ENCODE peak calls at places on chromosome 4, in four cellular contexts. S is ascending aorta; O is CD8-positive, alpha-beta T cell; X is transverse colon. N is an unnamed sample.
A peak's percentile ranks its signal among the peaks of the same experiment; 100 is the strongest.

GRCh38 chr4:135201081-135201480 is 999.5 kb upstream of the PABPC4L start:
- DNase-seq in S (no peak), O (no peak), X (no peak), N (no peak)

GRCh38 chr4:6391852-6392188 is 80.6 kb downstream of the PPP2R2C start:
- DNase-seq in S (no peak), O (no peak), X (no peak), N (no peak)

GRCh38 chr4:73683033-73683432 is 57.3 kb upstream of the CXCL8 start:
- DNase-seq in S (no peak), O (no peak), X (no peak), N (no peak)

GRCh38 chr4:2937146-2937857 is 25.9 kb downstream of the NOP14 start:
- DNase-seq in S (no peak), O (peak; percentile 49), X (peak; percentile 4), N (peak; percentile 56)

GRCh38 chr4:143554728-143555597 is 41.5 kb downstream of the SMARCA5 start:
- DNase-seq in S (no peak), O (no peak), X (no peak), N (peak; percentile 34)

GRCh38 chr4:153151535-153152452 is 52.4 kb upstream of the TRIM2 start:
- DNase-seq in S (no peak), O (no peak), X (peak; percentile 90), N (peak; percentile 66)

GRCh38 chr4:3188118-3188517 is 60.8 kb upstream of the MSANTD1 start:
- DNase-seq in S (no peak), O (no peak), X (no peak), N (no peak)

GRCh38 chr4:158090323-158090722 is 82.5 kb downstream of the GASK1B start:
- DNase-seq in S (no peak), O (no peak), X (no peak), N (no peak)

GRCh38 chr4:38281416-38282071 is 321.3 kb downstream of the PTTG2 start:
- DNase-seq in S (no peak), O (no peak), X (no peak), N (no peak)

GRCh38 chr4:54439831-54440243 is 210.7 kb downstream of the PDGFRA start:
- DNase-seq in S (no peak), O (no peak), X (peak; percentile 9), N (no peak)

GRCh38 chr4:120765271-120765985 is 157.1 kb downstream of the PRDM5 start:
- DNase-seq in S (no peak), O (no peak), X (no peak), N (no peak)

GRCh38 chr4:32462944-32463343 is 1742.8 kb downstream of the PCDH7 start:
- DNase-seq in S (no peak), O (no peak), X (no peak), N (no peak)

GRCh38 chr4:84870398-84871163 is 95.9 kb downstream of the WDFY3 start:
- DNase-seq in S (no peak), O (no peak), X (no peak), N (no peak)

GRCh38 chr4:73679836-73680235 is 59.6 kb upstream of the RASSF6 start:
- DNase-seq in S (no peak), O (no peak), X (no peak), N (no peak)

GRCh38 chr4:137106733-137107132 is 425.6 kb downstream of the PCDH18 start:
- DNase-seq in S (no peak), O (no peak), X (no peak), N (no peak)

GRCh38 chr4:64399313-64400109 is 9.7 kb downstream of the TECRL start:
- DNase-seq in S (no peak), O (no peak), X (no peak), N (no peak)

GRCh38 chr4:72531322-72531721 is 37.7 kb downstream of the ADAMTS3 start:
- DNase-seq in S (no peak), O (no peak), X (no peak), N (no peak)

GRCh38 chr4:3768842-3769641 is 2.9 kb downstream of the ADRA2C start:
- DNase-seq in S (no peak), O (no peak), X (no peak), N (no peak)

GRCh38 chr4:17029964-17030363 is 131.5 kb upstream of the LDB2 start:
- DNase-seq in S (no peak), O (no peak), X (no peak), N (no peak)

GRCh38 chr4:124529131-124529530 is 183.4 kb downstream of the ANKRD50 start:
- DNase-seq in S (no peak), O (no peak), X (no peak), N (no peak)

GRCh38 chr4:90445380-90445779 is 318.2 kb downstream of the CCSER1 start:
- DNase-seq in S (no peak), O (no peak), X (no peak), N (no peak)

GRCh38 chr4:110003401-110004187 is 90.9 kb downstream of the EGF start:
- DNase-seq in S (no peak), O (no peak), X (no peak), N (no peak)

GRCh38 chr4:126851391-126851790 is 781.4 kb upstream of the INTU start:
- DNase-seq in S (no peak), O (no peak), X (no peak), N (no peak)

GRCh38 chr4:172095161-172095560 is 282.0 kb downstream of the GALNTL6 start:
- DNase-seq in S (no peak), O (no peak), X (no peak), N (no peak)

GRCh38 chr4:28916585-28916984 is 1803.6 kb upstream of the PCDH7 start:
- DNase-seq in S (no peak), O (no peak), X (no peak), N (no peak)

GRCh38 chr4:118969359-118969758 is 80.7 kb downstream of the SYNPO2 start:
- DNase-seq in S (no peak), O (no peak), X (peak; percentile 35), N (no peak)

GRCh38 chr4:170398228-170398627 is 308.5 kb upstream of the AADAT start:
- DNase-seq in S (no peak), O (no peak), X (no peak), N (no peak)

GRCh38 chr4:170395773-170396172 is 306.0 kb upstream of the AADAT start:
- DNase-seq in S (no peak), O (no peak), X (no peak), N (no peak)

GRCh38 chr4:170399894-170400293 is 310.1 kb upstream of the AADAT start:
- DNase-seq in S (no peak), O (no peak), X (no peak), N (no peak)

DNA sequence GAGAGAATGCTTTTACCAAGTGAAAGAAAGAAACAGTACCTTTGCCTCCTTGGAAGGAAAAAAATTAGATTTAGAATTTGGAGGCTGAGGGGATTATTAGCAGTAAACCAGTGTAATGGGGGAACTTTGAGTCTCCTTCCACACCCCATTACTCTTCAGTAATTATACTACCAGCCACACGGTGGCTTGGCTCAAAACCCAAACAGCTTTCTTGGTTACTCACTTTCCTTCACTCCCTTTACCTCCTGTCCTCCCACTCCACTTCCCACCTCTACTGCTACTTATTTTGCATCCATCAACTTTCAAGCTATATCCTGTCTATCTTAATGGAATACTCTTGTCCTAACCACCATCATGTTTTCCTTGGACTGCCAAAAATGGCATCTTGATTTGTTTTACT is 310.6 kb upstream of the AADAT start:
- DNase-seq in S (no peak), O (no peak), X (no peak), N (no peak)
- TF ChIP-seq CTCF in S (no peak), O (no peak), X (no peak), N (no peak)

DNA sequence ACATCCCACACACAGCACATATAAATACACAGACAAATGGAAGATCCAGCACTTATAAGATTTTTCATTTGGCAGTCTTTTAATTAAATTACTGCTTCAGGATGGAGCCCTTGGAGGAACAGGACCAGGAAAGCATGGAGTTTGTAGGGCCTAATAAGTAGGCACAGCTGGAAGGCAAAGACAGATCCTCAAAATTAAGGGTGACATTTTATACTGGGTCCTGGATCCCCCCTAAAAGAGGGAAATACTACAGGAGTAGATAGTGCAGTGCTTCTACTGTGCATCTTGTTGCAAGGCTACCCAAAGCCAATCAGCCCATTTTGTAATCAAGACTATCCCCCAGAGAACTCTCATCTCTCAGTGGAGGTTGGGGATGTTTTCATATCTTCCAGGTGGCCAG is 1860.7 kb upstream of the PCDH10 start:
- DNase-seq in S (no peak), O (no peak), X (no peak), N (no peak)
- TF ChIP-seq CTCF in S (no peak), O (no peak), X (no peak), N (no peak)

GRCh38 chr4:76948441-76949292 is 885 bp upstream of the SEPTIN11 start:
- DNase-seq in S (no peak), O (peak; percentile 71), X (peak; percentile 81), N (peak; percentile 92)
- TF ChIP-seq CTCF in S (no peak), O (no peak), X (no peak), N (no peak)

GRCh38 chr4:151745727-151746231 is 15.0 kb downstream of the GATB start:
- DNase-seq in S (no peak), O (no peak), X (no peak), N (no peak)

GRCh38 chr4:151743894-151744293 is 16.9 kb downstream of the GATB start:
- DNase-seq in S (no peak), O (no peak), X (no peak), N (no peak)

GRCh38 chr4:151739118-151739517 is 21.7 kb downstream of the GATB start:
- DNase-seq in S (no peak), O (no peak), X (no peak), N (no peak)

GRCh38 chr4:151744614-151745013 is 16.2 kb downstream of the GATB start:
- DNase-seq in S (no peak), O (no peak), X (no peak), N (peak; percentile 23)

GRCh38 chr4:151743128-151743854 is 17.5 kb downstream of the GATB start:
- DNase-seq in S (no peak), O (no peak), X (no peak), N (peak; percentile 45)
- TF ChIP-seq CTCF in S (no peak), O (no peak), X (no peak), N (no peak)

N was measured in GM13976.